ENCODE peak calls at places on chromosomes 5 and 9, in eight cellular contexts. Y is heart left ventricle, K is OCI-LY7, R is cardiac fibroblast, O is lower leg skin, S is astrocyte of the spinal cord, U is coronary artery, P is colonic mucosa. A is an unnamed sample.

GRCh38 chr5:9617739-9618504 is 12.2 kb downstream of the TAS2R1 start:
- DNase-seq in Y (no peak), K (no peak), R (no peak), O (no peak), S (no peak), U (no peak), P (no peak), A (no peak)

GRCh38 chr5:61732796-61733195 is 400.7 kb downstream of the ZSWIM6 start:
- DNase-seq in Y (no peak), K (no peak), R (no peak), O (no peak), S (no peak), U (no peak), P (no peak), A (no peak)

GRCh38 chr5:161676109-161676508 is 9.4 kb upstream of the GABRA6 start:
- DNase-seq in Y (no peak), K (peak), R (no peak), O (no peak), S (no peak), U (no peak), P (no peak), A (no peak)

GRCh38 chr5:143372187-143372829 is 31.2 kb downstream of the NR3C1 start:
- DNase-seq in Y (no peak), K (no peak), R (peak), O (no peak), S (no peak), U (no peak), P (no peak), A (no peak)

GRCh38 chr5:78526049-78526525 is 122.5 kb downstream of the LHFPL2 start:
- DNase-seq in Y (no peak), K (no peak), R (peak), O (no peak), S (peak), U (no peak), P (no peak), A (no peak)

GRCh38 chr9:27460225-27461023 is 63.7 kb upstream of the IFNK start:
- DNase-seq in Y (no peak), K (peak), R (peak), O (no peak), S (no peak), U (no peak), P (no peak), A (no peak)

GRCh38 chr5:134445841-134446818 is 34.4 kb upstream of the CDKN2AIPNL start:
- DNase-seq in Y (no peak), K (no peak), R (no peak), O (no peak), S (no peak), U (no peak), P (no peak), A (no peak)

GRCh38 chr9:18250051-18250450 is 223.9 kb upstream of the ADAMTSL1 start:
- DNase-seq in Y (no peak), K (no peak), R (no peak), O (no peak), S (no peak), U (no peak), P (no peak), A (no peak)

GRCh38 chr9:34256104-34256503 is 73.0 kb downstream of the KIF24 start:
- DNase-seq in Y (no peak), K (peak), R (no peak), O (no peak), S (no peak), U (no peak), P (no peak), A (no peak)

GRCh38 chr5:72647806-72648205 is 140.6 kb upstream of the ZNF366 start:
- DNase-seq in Y (no peak), K (no peak), R (no peak), O (no peak), S (peak), U (no peak), P (no peak), A (no peak)

GRCh38 chr9:16671591-16672137 is 198.8 kb downstream of the BNC2 start:
- DNase-seq in Y (no peak), K (no peak), R (peak), O (no peak), S (peak), U (no peak), P (no peak), A (no peak)

GRCh38 chr5:103408408-103408807 is 149.8 kb downstream of the MACIR start:
- DNase-seq in Y (no peak), K (no peak), R (no peak), O (no peak), S (no peak), U (no peak), P (no peak), A (no peak)

GRCh38 chr5:140806834-140807775 is at the start of gene PCDHA4:
- DNase-seq in Y (no peak), K (no peak), R (peak), O (no peak), S (no peak), U (no peak), P (peak), A (no peak)

GRCh38 chr5:140596364-140596763 is 31.7 kb downstream of the SLC35A4 start:
- DNase-seq in Y (no peak), K (no peak), R (peak), O (no peak), S (no peak), U (no peak), P (no peak), A (no peak)

GRCh38 chr5:93791520-93791972 is 50.1 kb upstream of the POU5F2 start:
- DNase-seq in Y (no peak), K (no peak), R (peak), O (no peak), S (peak), U (no peak), P (no peak), A (no peak)

GRCh38 chr5:63205976-63206375 is 627.4 kb downstream of the LRRC70 start:
- DNase-seq in Y (no peak), K (no peak), R (no peak), O (no peak), S (no peak), U (no peak), P (no peak), A (no peak)

GRCh38 chr9:122402403-122403268 is 31.8 kb downstream of the PTGS1 start:
- DNase-seq in Y (no peak), K (no peak), R (peak), O (peak), S (peak), U (no peak), P (no peak), A (peak)

GRCh38 chr9:112218908-112219307 is 43.8 kb upstream of the SUSD1 start:
- DNase-seq in Y (no peak), K (no peak), R (no peak), O (no peak), S (no peak), U (no peak), P (no peak), A (no peak)

GRCh38 chr9:124220551-124221451 is 36.9 kb upstream of the NEK6 start:
- DNase-seq in Y (no peak), K (no peak), R (peak), O (no peak), S (peak), U (no peak), P (peak), A (no peak)

GRCh38 chr9:69637801-69638200 is 34.4 kb downstream of the APBA1 start:
- DNase-seq in Y (no peak), K (no peak), R (peak), O (no peak), S (peak), U (no peak), P (no peak), A (no peak)

GRCh38 chr5:41286165-41286564 is 72.8 kb upstream of the C6 start:
- DNase-seq in Y (no peak), K (no peak), R (no peak), O (no peak), S (no peak), U (no peak), P (no peak), A (no peak)

GRCh38 chr9:88230612-88231011 is 92.3 kb upstream of the SPATA31C2 start:
- DNase-seq in Y (no peak), K (no peak), R (peak), O (no peak), S (no peak), U (no peak), P (no peak), A (no peak)

GRCh38 chr5:71922584-71923106 is 184.6 kb upstream of the MAP1B start:
- DNase-seq in Y (no peak), K (no peak), R (peak), O (no peak), S (peak), U (no peak), P (no peak), A (no peak)

GRCh38 chr5:135490245-135491037 is 38.3 kb upstream of the TIFAB start:
- DNase-seq in Y (no peak), K (no peak), R (peak), O (no peak), S (no peak), U (no peak), P (no peak), A (no peak)

GRCh38 chr9:82080265-82080664 is 91.7 kb downstream of the SPATA31D1 start:
- DNase-seq in Y (no peak), K (peak), R (no peak), O (no peak), S (no peak), U (no peak), P (no peak), A (no peak)

GRCh38 chr5:98786178-98786853 is 12.9 kb downstream of the RGMB start:
- DNase-seq in Y (no peak), K (no peak), R (no peak), O (no peak), S (peak), U (no peak), P (no peak), A (no peak)

GRCh38 chr5:54820346-54820745 is 165.0 kb downstream of the ESM1 start:
- DNase-seq in Y (no peak), K (no peak), R (peak), O (no peak), S (peak), U (no peak), P (no peak), A (no peak)

GRCh38 chr5:135501965-135502364 is 33.8 kb downstream of the NEUROG1 start:
- DNase-seq in Y (no peak), K (no peak), R (no peak), O (no peak), S (no peak), U (no peak), P (no peak), A (no peak)

GRCh38 chr9:111743275-111743674 is 51.5 kb downstream of the SHOC1 start:
- DNase-seq in Y (no peak), K (no peak), R (peak), O (no peak), S (peak), U (no peak), P (no peak), A (no peak)

GRCh38 chr5:168159425-168159824 is 132.0 kb upstream of the WWC1 start:
- DNase-seq in Y (no peak), K (peak), R (no peak), O (no peak), S (no peak), U (no peak), P (peak), A (no peak)

GRCh38 chr9:33473643-33474352 is at the start of gene NOL6:
- DNase-seq in Y (peak), K (peak), R (peak), O (peak), S (peak), U (peak), P (peak), A (peak)

GRCh38 chr5:81779125-81779934 is 28.4 kb upstream of the SSBP2 start:
- DNase-seq in Y (peak), K (peak), R (peak), O (peak), S (peak), U (no peak), P (peak), A (no peak)
- H3K4me3 ChIP-seq in Y (peak), K (peak), R (peak), O (no peak), S (no peak), U (peak), P (peak), A (no peak)

GRCh38 chr9:131409458-131409992 is 15.6 kb downstream of the PRRC2B start:
- DNase-seq in Y (no peak), K (no peak), R (no peak), O (no peak), S (no peak), U (no peak), P (no peak), A (no peak)

GRCh38 chr9:131405858-131406566 is 12.1 kb downstream of the PRRC2B start:
- DNase-seq in Y (no peak), K (no peak), R (no peak), O (no peak), S (no peak), U (no peak), P (no peak), A (no peak)

GRCh38 chr9:131410051-131410491 is 16.2 kb downstream of the PRRC2B start:
- DNase-seq in Y (no peak), K (no peak), R (peak), O (no peak), S (peak), U (no peak), P (no peak), A (no peak)

GRCh38 chr9:131406567-131407436 is 12.9 kb downstream of the PRRC2B start:
- DNase-seq in Y (no peak), K (no peak), R (no peak), O (no peak), S (peak), U (no peak), P (no peak), A (no peak)

DNA sequence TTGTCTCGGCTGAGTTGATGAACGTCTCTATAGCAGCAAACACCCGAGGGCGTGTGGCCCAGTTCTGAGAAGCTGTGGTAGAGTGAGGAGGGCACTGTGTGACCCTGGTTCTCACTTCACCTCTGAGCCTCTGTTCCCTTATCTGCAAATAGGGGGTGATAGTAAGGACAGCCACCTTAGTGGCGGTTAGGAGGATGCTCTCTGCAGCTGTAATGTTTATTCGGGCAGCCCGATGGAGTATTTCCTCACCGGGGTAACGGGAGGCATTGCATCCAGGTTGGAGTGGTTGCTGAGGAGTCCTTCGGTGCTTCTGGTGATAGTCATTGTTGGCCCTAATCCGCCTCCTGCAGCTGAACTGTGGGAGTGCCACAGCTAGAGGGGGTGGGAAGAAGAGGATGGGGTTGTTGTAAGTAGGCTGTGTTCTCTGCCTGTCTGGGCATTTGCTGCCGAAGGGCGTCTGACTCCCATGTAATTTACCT is 13.9 kb downstream of the PRRC2B start:
- DNase-seq in Y (no peak), K (no peak), R (peak), O (no peak), S (peak), U (no peak), P (no peak), A (no peak)
- TF ChIP-seq CTCF in Y (peak), K (peak), R (peak), O (no peak), S (peak), U (peak), P (no peak), A (no peak)

GRCh38 chr9:131404987-131405386 is 11.1 kb downstream of the PRRC2B start:
- DNase-seq in Y (no peak), K (no peak), R (no peak), O (no peak), S (no peak), U (no peak), P (no peak), A (no peak)

GRCh38 chr9:131402738-131403492 is 9.0 kb downstream of the PRRC2B start:
- DNase-seq in Y (peak), K (peak), R (peak), O (peak), S (peak), U (peak), P (peak), A (no peak)

GRCh38 chr9:131404581-131404980 is 10.7 kb downstream of the PRRC2B start:
- DNase-seq in Y (no peak), K (no peak), R (no peak), O (no peak), S (peak), U (no peak), P (no peak), A (no peak)

GRCh38 chr9:131403493-131403773 is 9.5 kb downstream of the PRRC2B start:
- DNase-seq in Y (no peak), K (peak), R (no peak), O (no peak), S (no peak), U (no peak), P (no peak), A (no peak)

DNA sequence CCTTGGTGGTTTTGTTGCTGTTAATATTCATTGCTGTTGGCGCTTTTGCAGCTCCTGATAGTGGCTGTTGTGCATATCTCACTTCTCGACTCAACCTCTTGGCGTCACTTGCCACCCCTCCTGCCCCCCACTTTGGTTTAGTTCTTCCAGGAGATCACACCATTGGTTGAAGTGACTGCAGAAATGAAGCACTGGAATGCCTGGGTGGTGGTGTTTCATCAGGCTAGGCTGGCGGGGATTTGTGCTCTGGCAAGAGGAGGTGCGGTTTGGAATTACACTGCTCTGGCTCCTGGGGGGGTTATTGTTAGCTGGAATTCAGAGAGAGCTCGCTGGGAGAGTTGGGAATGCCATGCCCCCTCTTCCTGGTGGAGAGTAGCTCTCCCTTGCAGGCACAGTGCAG is 11.5 kb downstream of the PRRC2B start:
- DNase-seq in Y (no peak), K (no peak), R (peak), O (no peak), S (peak), U (no peak), P (no peak), A (no peak)
- H3K4me3 ChIP-seq in Y (no peak), K (no peak), R (no peak), O (no peak), S (no peak), U (peak), P (no peak), A (no peak)

GRCh38 chr9:852539-852938 is 11.0 kb downstream of the DMRT1 start:
- DNase-seq in Y (no peak), K (no peak), R (no peak), O (no peak), S (no peak), U (no peak), P (no peak), A (no peak)

GRCh38 chr9:847505-847904 is 6.0 kb downstream of the DMRT1 start:
- DNase-seq in Y (no peak), K (no peak), R (no peak), O (no peak), S (no peak), U (no peak), P (no peak), A (no peak)

GRCh38 chr9:846852-847251 is 5.4 kb downstream of the DMRT1 start:
- DNase-seq in Y (no peak), K (no peak), R (no peak), O (no peak), S (no peak), U (no peak), P (no peak), A (no peak)

GRCh38 chr9:849431-849830 is 7.9 kb downstream of the DMRT1 start:
- DNase-seq in Y (no peak), K (no peak), R (no peak), O (no peak), S (no peak), U (no peak), P (no peak), A (no peak)
- TF ChIP-seq CTCF in Y (no peak), K (no peak), R (no peak), O (no peak), S (no peak), U (no peak), P (no peak), A (no peak)

DNA sequence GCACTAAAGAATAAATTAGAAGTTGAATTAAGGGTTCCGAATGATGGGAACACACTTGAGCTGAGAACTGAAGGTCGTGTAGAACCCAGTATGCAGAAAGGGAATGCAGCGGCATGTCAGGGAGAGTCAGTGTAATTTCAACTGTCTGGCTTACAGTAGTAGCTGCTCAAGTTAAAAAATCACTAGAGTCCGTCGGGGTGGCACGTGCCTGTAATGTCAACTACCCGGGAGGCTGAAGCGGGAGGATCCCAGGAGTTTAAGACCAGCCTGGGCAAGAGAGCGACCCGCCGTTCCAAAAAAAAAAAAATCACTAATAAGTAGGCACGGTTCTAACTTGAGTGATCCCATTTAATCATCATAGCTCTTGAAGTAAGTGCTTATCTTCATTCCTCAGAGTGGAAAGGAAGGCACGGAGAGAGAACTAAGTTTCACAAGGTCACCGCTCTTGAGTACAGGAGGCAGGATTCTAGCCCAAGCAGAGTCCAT is 935 bp downstream of the RMRP start:
- DNase-seq in Y (no peak), K (no peak), R (no peak), O (no peak), S (no peak), U (no peak), P (no peak), A (no peak)
- H3K4me3 ChIP-seq in Y (peak), K (peak), R (peak), O (peak), S (peak), U (peak), P (no peak), A (peak)

GRCh38 chr5:142219146-142219545 is 105.7 kb downstream of the SPRY4 start:
- DNase-seq in Y (no peak), K (no peak), R (no peak), O (no peak), S (no peak), U (no peak), P (no peak), A (no peak)
- TF ChIP-seq CTCF in Y (no peak), K (no peak), R (no peak), O (no peak), S (no peak), U (no peak), P (no peak), A (no peak)

GRCh38 chr9:128124451-128124850 is 3.1 kb downstream of the PTGES2 start:
- DNase-seq in Y (peak), K (no peak), R (no peak), O (no peak), S (no peak), U (no peak), P (no peak), A (no peak)
- H3K4me3 ChIP-seq in Y (no peak), K (no peak), R (no peak), O (no peak), S (no peak), U (no peak), P (no peak), A (no peak)

GRCh38 chr5:125412051-125412560 is 665.7 kb upstream of the ZNF608 start:
- DNase-seq in Y (no peak), K (peak), R (peak), O (no peak), S (peak), U (no peak), P (peak), A (peak)
- TF ChIP-seq CTCF in Y (no peak), K (no peak), R (peak), O (no peak), S (no peak), U (no peak), P (no peak), A (no peak)